ENCODE peak calls at places on chromosomes 16 and 17, in five cellular contexts. S is SK-N-SH, Q is endothelial cell of umbilical vein, Y is H1, B is esophagus muscularis mucosa. H is an unnamed sample.

GRCh38 chr17:17087424-17088103 is 45.3 kb downstream of the MPRIP start:
- DNase-seq in S (no peak), Y (no peak), B (no peak), Q (no peak), H (no peak)

GRCh38 chr17:66443601-66444000 is 141.2 kb downstream of the PRKCA start:
- DNase-seq in Y (no peak), Q (no peak), S (no peak), B (no peak), H (no peak)

GRCh38 chr16:89067677-89068076 is 26.0 kb upstream of the ACSF3 start:
- DNase-seq in Q (no peak), S (peak), Y (no peak), B (no peak), H (no peak)

GRCh38 chr17:56595831-56596740 is 2.6 kb downstream of the NOG start:
- DNase-seq in B (no peak), Y (no peak), Q (no peak), S (peak), H (no peak)

GRCh38 chr17:47697948-47698711 is 4.2 kb downstream of the TBKBP1 start:
- DNase-seq in Q (no peak), S (peak), B (no peak), Y (no peak), H (no peak)

GRCh38 chr17:18033442-18034099 is 5.4 kb downstream of the ATPAF2 start:
- DNase-seq in S (peak), Q (peak), B (no peak), Y (peak), H (peak)

GRCh38 chr16:880471-881171 is 80.1 kb upstream of the GNG13 start:
- DNase-seq in B (no peak), S (no peak), Q (no peak), Y (no peak), H (no peak)

GRCh38 chr17:63780507-63780906 is 6.5 kb downstream of the DDX42 start:
- DNase-seq in Y (no peak), S (no peak), B (no peak), Q (peak), H (no peak)

GRCh38 chr17:2266045-2266864 is 37.3 kb downstream of the SMG6 start:
- DNase-seq in Y (no peak), B (no peak), Q (peak), S (no peak), H (no peak)

GRCh38 chr17:4632583-4632923 is 8.9 kb downstream of the ALOX15 start:
- DNase-seq in Q (no peak), S (no peak), B (no peak), Y (no peak), H (no peak)

GRCh38 chr17:623121-623520 is 91.5 kb downstream of the VPS53 start:
- DNase-seq in Q (no peak), S (no peak), B (no peak), Y (no peak), H (no peak)

GRCh38 chr17:9522074-9522473 is 53.5 kb downstream of the STX8 start:
- DNase-seq in S (peak), B (no peak), Y (no peak), Q (peak), H (peak)

GRCh38 chr17:65477600-65477999 is 83.8 kb downstream of the AXIN2 start:
- DNase-seq in Y (no peak), Q (no peak), S (no peak), B (no peak), H (no peak)

GRCh38 chr16:67528870-67529638 is 425 bp downstream of the RIPOR1 start:
- DNase-seq in Y (no peak), B (no peak), S (peak), Q (peak), H (no peak)

GRCh38 chr17:45296003-45296832 is 20.6 kb downstream of the MAP3K14 start:
- DNase-seq in S (no peak), Q (peak), Y (no peak), B (no peak), H (no peak)

GRCh38 chr17:64160378-64160777 is 30.4 kb upstream of the ERN1 start:
- DNase-seq in S (peak), Q (no peak), Y (no peak), B (no peak), H (no peak)

GRCh38 chr17:76553163-76553908 is 13.5 kb downstream of the PRCD start:
- DNase-seq in S (peak), B (no peak), Q (no peak), Y (no peak), H (no peak)

GRCh38 chr16:55283776-55284717 is 40.0 kb upstream of the IRX6 start:
- DNase-seq in Q (no peak), Y (no peak), B (no peak), S (peak), H (no peak)

GRCh38 chr16:8675183-8676159 is 1.1 kb downstream of the ABAT start:
- DNase-seq in S (peak), B (no peak), Y (no peak), Q (no peak), H (no peak)

GRCh38 chr17:66667491-66668030 is 167.4 kb upstream of the CACNG5 start:
- DNase-seq in B (no peak), Y (no peak), Q (no peak), S (no peak), H (no peak)

GRCh38 chr16:74580828-74581227 is 26.1 kb downstream of the GLG1 start:
- DNase-seq in B (no peak), Y (no peak), Q (no peak), S (no peak), H (no peak)

GRCh38 chr16:82108101-82108500 is 61.9 kb downstream of the MPHOSPH6 start:
- DNase-seq in S (no peak), B (no peak), Q (no peak), Y (no peak), H (no peak)

GRCh38 chr16:85047867-85048455 is 20.4 kb downstream of the KIAA0513 start:
- DNase-seq in B (no peak), Q (no peak), Y (no peak), S (no peak), H (no peak)
- TF ChIP-seq POLR2AphosphoS5 in B (no peak), Q (no peak), Y (no peak), S (no peak), H (no peak)

GRCh38 chr16:47523342-47524006 is 62.3 kb downstream of the PHKB start:
- DNase-seq in Q (peak), Y (no peak), B (no peak), S (no peak), H (no peak)

GRCh38 chr16:47519037-47519436 is 57.9 kb downstream of the PHKB start:
- DNase-seq in S (no peak), Q (no peak), B (no peak), Y (no peak), H (no peak)

GRCh38 chr16:47519543-47519942 is 58.4 kb downstream of the PHKB start:
- DNase-seq in S (no peak), B (no peak), Y (no peak), Q (no peak), H (no peak)

GRCh38 chr16:47524007-47524405 is 62.9 kb downstream of the PHKB start:
- DNase-seq in S (no peak), Q (peak), B (no peak), Y (no peak), H (no peak)

DNA sequence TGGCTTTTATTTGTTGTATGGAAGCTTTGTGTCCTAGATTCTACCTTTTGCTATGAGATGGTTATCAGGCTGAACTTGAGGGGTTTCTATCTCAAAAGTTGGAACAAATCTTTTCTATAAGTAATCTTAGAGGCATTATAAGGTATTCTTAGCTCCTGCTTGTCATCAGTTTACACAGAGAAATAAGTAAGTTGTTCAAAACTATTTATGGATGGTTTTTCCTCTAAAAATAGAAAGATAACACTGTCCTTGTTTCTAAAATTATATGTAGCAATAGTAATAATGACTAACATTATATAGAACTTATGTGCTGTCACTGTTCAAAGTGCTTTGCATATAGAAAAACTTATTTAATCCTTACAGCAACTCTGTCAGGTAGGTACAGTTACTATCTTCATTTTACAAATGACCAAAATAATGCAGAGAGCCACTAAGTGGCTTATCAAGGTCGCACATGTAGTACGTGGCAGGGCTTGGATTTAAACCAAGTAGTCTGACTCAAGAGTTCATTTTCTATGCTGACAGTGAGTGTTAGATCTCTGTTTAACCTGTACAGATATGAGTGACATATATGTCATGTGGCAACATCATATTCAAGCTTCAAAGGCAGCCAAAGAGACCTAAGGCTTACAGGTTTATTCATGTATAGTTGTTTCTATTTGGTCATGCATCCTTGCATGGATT is 59.0 kb downstream of the PHKB start:
- DNase-seq in S (no peak), Y (no peak), B (no peak), Q (no peak), H (no peak)
- TF ChIP-seq POLR2AphosphoS5 in S (no peak), Y (no peak), B (no peak), Q (no peak), H (no peak)

GRCh38 chr16:50836121-50836541 is 94.2 kb downstream of the CYLD start:
- DNase-seq in B (no peak), Y (no peak), Q (no peak), S (no peak), H (no peak)
- TF ChIP-seq POLR2AphosphoS5 in B (no peak), Y (no peak), Q (no peak), S (no peak), H (no peak)

GRCh38 chr17:79704691-79705090 is 26.1 kb upstream of the ENPP7 start:
- DNase-seq in Y (no peak), Q (no peak), B (no peak), S (no peak), H (no peak)

GRCh38 chr17:79705674-79706073 is 25.1 kb upstream of the ENPP7 start:
- DNase-seq in Y (no peak), B (no peak), S (no peak), Q (no peak), H (no peak)

GRCh38 chr17:79700574-79700973 is 30.2 kb upstream of the ENPP7 start:
- DNase-seq in Y (no peak), Q (no peak), S (no peak), B (no peak), H (no peak)

GRCh38 chr17:79702071-79702470 is 28.7 kb upstream of the ENPP7 start:
- DNase-seq in Q (no peak), B (no peak), S (peak), Y (no peak), H (no peak)

DNA sequence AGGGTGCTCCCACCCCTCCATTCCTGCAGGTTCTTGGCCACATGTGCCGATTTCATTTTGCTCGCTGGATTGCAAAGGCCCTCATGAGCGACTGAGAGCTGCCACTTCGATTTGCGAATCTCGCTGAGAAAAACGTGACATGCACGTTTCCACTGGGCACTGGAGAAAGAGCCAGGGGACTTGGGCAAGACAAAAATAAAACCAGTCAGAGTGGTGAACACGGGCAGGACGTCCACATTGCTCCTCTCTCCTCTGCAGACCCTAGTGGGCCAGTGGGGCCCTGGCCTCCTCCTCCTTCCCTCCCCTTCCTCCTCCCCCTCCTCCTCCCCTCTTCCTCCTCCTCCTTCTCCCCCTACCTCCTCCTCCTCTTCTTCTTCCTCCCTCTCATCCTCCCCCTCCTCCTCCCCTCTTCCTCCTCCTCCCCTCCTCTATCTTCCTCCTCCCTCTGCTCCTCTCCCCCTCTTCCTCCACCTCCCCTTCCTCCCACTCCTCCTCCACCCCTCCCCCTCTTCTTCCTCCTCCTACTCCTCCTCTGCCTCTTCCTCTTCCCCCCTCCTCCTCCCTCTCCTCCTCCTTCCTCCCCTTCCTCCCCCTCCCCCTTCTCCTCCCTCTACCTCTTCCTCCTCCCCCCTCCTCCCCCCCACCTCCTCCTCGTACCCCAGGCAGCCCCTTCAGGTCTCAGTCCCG is 28.1 kb upstream of the ENPP7 start:
- DNase-seq in B (no peak), Y (no peak), Q (no peak), S (no peak), H (no peak)
- TF ChIP-seq POLR2AphosphoS5 in B (no peak), Y (no peak), Q (no peak), S (no peak), H (no peak)

DNA sequence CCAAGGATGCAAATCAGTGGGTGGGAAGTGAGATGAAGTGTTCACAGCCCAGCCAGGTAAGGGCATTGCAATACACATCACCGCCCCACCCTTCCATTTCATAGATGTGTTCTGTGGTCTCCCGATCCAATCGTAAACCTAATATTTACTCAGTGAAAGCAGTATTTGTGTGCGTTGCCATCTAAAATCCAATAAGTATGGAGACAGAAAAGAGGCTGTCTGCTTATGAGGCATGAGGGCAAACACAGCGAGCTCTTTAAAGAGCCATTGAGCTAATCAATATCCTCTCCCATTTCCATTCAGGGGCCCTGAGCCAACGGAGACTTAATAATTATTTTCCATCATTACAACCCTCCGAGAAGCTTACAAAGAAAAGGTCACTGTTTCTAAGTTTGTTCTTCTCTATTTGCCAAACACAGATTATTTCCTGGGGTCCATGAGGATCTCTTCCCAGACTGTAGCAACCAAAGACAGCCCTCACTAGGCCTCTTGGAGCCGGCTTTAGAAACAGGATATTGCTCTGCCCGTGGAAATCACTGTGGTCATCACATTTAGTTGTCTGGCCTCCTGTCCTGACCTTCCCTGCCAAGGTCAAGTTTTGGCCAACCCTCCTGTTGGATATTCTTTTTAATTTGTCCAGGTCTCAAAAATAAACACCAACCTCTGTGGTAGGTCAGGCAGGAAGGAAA is 120.1 kb downstream of the SLC39A11 start:
- DNase-seq in B (no peak), Y (no peak), Q (no peak), S (no peak), H (no peak)
- TF ChIP-seq POLR2AphosphoS5 in B (no peak), Y (no peak), Q (no peak), S (no peak), H (no peak)

GRCh38 chr17:71441098-71441497 is 679.7 kb upstream of the SOX9 start:
- DNase-seq in S (no peak), B (no peak), Q (no peak), Y (no peak), H (no peak)

GRCh38 chr17:71440513-71440912 is 680.3 kb upstream of the SOX9 start:
- DNase-seq in Q (no peak), S (no peak), Y (no peak), B (no peak), H (no peak)

GRCh38 chr17:71436479-71436878 is 684.3 kb upstream of the SOX9 start:
- DNase-seq in B (no peak), Q (no peak), Y (no peak), S (no peak), H (no peak)

GRCh38 chr17:71437176-71437575 is 683.6 kb upstream of the SOX9 start:
- DNase-seq in Y (no peak), B (no peak), S (no peak), Q (no peak), H (no peak)

DNA sequence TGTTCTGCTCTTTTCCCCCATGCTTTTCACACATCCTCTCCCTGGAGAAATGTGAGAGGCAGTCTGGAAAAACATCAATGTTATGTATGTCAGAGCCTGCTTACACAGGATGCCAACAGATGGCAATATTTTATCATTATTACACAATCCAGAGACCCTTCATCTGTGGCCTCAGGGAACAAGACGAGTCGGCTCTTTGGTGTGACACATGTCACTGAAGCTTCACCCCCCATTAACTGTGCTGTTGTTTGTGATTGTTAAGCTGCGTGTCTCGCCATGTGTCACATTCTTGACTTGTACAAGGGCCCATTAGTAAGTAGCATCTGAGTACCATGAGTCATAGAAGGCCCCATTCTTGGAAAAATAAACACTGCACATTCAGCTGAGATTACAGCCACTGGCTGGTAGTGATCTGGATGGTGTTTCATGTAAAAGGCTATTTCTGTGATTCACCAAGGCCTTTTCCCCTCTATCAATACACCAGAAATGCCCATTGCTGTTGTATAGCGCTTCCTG is 682.1 kb upstream of the SOX9 start:
- DNase-seq in Q (peak), S (peak), Y (no peak), B (no peak), H (no peak)
- TF ChIP-seq POLR2AphosphoS5 in Q (no peak), S (peak), Y (no peak), B (no peak), H (no peak)

DNA sequence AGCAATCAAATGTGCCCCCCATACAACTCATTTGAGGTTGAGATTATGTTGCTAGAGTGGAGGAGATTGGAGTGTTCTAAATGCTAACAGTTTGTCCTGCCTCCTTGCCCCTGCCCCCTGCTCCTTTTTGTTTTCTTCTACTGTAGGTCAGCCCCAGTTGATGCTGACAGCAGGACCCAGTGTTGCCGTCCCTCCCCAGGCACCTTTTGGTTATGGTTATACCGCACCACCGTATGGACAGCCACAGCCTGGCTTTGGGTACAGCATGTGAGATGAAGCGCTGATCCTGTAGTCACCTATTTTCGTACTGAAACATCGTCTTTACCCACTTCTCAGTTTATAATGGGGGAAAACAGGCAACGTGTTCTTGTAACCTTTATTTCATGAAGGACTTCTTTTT is 13.6 kb downstream of the PTRH2 start:
- DNase-seq in S (no peak), B (no peak), Q (no peak), Y (no peak), H (no peak)
- TF ChIP-seq POLR2AphosphoS5 in S (no peak), B (no peak), Q (no peak), Y (no peak), H (no peak)

H was measured in SK-N-MC.